ENCODE peak calls at places on chromosomes 7 and 10, in seven cellular contexts. L is mesenchymal stem cell, U is IMR-90, Y is neuronal stem cell, E is H9, J is mesendoderm, B is trophoblast cell. F is an unnamed sample.
A peak's percentile ranks its signal among the peaks of the same experiment; 100 is the strongest.

GRCh38 chr7:65809259-65809981 is 63.5 kb upstream of the VKORC1L1 start:
- DNase-seq in L (no peak), U (no peak), Y (no peak), E (no peak), J (no peak), B (no peak), F (no peak)

GRCh38 chr10:114458955-114459354 is 54.7 kb upstream of the AFAP1L2 start:
- DNase-seq in L (peak; percentile 48), U (peak; percentile 4), Y (no peak), E (peak; percentile 88), J (peak; percentile 90), B (peak; percentile 31), F (peak; percentile 39)

GRCh38 chr10:52668024-52668423 is 104.6 kb downstream of the MBL2 start:
- DNase-seq in L (no peak), U (no peak), Y (no peak), E (no peak), J (no peak), B (no peak), F (no peak)

GRCh38 chr10:9253121-9253520 is 1198.6 kb downstream of the GATA3 start:
- DNase-seq in L (no peak), U (peak; percentile 28), Y (no peak), E (no peak), J (no peak), B (no peak), F (no peak)

GRCh38 chr10:6460861-6461409 is 119.1 kb downstream of the PRKCQ start:
- DNase-seq in L (no peak), U (no peak), Y (no peak), E (no peak), J (no peak), B (no peak), F (no peak)

GRCh38 chr7:104908636-104909035 is 105.4 kb upstream of the KMT2E start:
- DNase-seq in L (no peak), U (no peak), Y (no peak), E (no peak), J (no peak), B (peak; percentile 2), F (no peak)

GRCh38 chr10:132400041-132400546 is 3.1 kb downstream of the PWWP2B start:
- DNase-seq in L (no peak), U (no peak), Y (no peak), E (no peak), J (no peak), B (no peak), F (no peak)

GRCh38 chr7:133301444-133301843 is 48.6 kb downstream of the EXOC4 start:
- DNase-seq in L (no peak), U (no peak), Y (no peak), E (no peak), J (no peak), B (no peak), F (no peak)

GRCh38 chr7:1693991-1694524 is 24.0 kb downstream of the ELFN1 start:
- DNase-seq in L (peak; percentile 6), U (peak; percentile 65), Y (peak; percentile 88), E (peak; percentile 93), J (peak; percentile 95), B (no peak), F (peak; percentile 88)

GRCh38 chr10:3542185-3542611 is 242.8 kb downstream of the KLF6 start:
- DNase-seq in L (peak; percentile 59), U (peak; percentile 87), Y (no peak), E (no peak), J (no peak), B (no peak), F (no peak)

GRCh38 chr10:5840314-5841307 is 27.4 kb upstream of the GDI2 start:
- DNase-seq in L (peak; percentile 26), U (no peak), Y (no peak), E (no peak), J (peak; percentile 40), B (no peak), F (no peak)

GRCh38 chr10:8967004-8967530 is 912.6 kb downstream of the GATA3 start:
- DNase-seq in L (no peak), U (no peak), Y (no peak), E (no peak), J (no peak), B (no peak), F (no peak)

GRCh38 chr7:42016517-42016916 is 220.5 kb downstream of the GLI3 start:
- DNase-seq in L (no peak), U (no peak), Y (no peak), E (no peak), J (no peak), B (no peak), F (no peak)

GRCh38 chr10:78351283-78351682 is 317.6 kb downstream of the RPS24 start:
- DNase-seq in L (no peak), U (no peak), Y (no peak), E (no peak), J (no peak), B (no peak), F (no peak)

GRCh38 chr10:12720217-12720981 is 281.1 kb downstream of the CCDC3 start:
- DNase-seq in L (peak; percentile 89), U (peak; percentile 97), Y (no peak), E (no peak), J (peak; percentile 85), B (peak; percentile 54), F (no peak)

GRCh38 chr10:86372785-86373239 is 6.2 kb upstream of the GRID1 start:
- DNase-seq in L (no peak), U (no peak), Y (no peak), E (peak; percentile 20), J (no peak), B (no peak), F (no peak)

GRCh38 chr7:958221-959200 is 4.0 kb upstream of the ADAP1 start:
- DNase-seq in L (no peak), U (no peak), Y (no peak), E (no peak), J (no peak), B (no peak), F (no peak)

GRCh38 chr7:6576024-6576866 is 1.0 kb upstream of the ZDHHC4 start:
- DNase-seq in L (no peak), U (no peak), Y (no peak), E (peak; percentile 69), J (peak; percentile 37), B (no peak), F (no peak)

GRCh38 chr10:31770307-31770902 is 158.2 kb downstream of the ARHGAP12 start:
- DNase-seq in L (no peak), U (no peak), Y (no peak), E (no peak), J (no peak), B (no peak), F (no peak)

GRCh38 chr10:58089739-58090138 is 178.0 kb downstream of the IPMK start:
- DNase-seq in L (no peak), U (no peak), Y (no peak), E (no peak), J (no peak), B (no peak), F (no peak)

GRCh38 chr7:87702326-87702725 is 74.1 kb downstream of the RUNDC3B start:
- DNase-seq in L (no peak), U (peak; percentile 19), Y (no peak), E (no peak), J (no peak), B (peak; percentile 53), F (no peak)

GRCh38 chr7:30969604-30969970 is 5.8 kb downstream of the GHRHR start:
- DNase-seq in L (no peak), U (no peak), Y (no peak), E (no peak), J (no peak), B (no peak), F (no peak)
- H2BK120ac ChIP-seq in L (no peak overlapping the region), U (no peak overlapping the region), Y (no peak overlapping the region), E (no peak overlapping the region), J (no peak overlapping the region), B (no peak overlapping the region), F (no peak overlapping the region)

DNA sequence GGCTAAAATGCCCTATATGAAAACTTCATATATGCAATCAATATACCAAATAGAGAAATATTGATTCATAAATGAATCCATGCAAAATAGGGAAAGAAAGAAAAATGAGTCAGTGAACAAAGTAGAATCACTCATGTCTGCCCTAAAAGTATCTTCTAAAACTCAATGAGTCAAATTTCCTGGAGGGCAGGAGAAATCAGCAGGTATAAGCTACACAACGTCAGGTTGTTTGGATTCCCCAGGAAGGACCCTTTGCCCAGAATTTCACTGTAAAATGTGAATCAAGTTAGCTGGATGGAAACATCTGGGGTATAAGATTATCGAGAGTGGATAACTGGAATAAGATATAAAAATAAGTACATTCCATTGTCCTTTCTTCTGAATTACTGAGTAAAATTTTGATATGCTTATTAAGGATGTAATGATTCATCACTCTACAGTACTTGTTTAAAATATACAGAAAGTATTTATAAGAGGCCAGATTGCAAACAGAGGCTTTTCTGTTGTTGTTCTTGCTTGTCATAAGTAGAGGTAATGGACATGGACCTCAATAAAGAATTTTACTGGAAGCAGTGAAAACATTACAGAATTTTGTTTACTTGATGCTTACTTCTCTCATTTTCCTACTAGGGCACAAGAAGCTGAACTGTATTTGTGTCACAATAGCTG is 99.0 kb downstream of the AGMO start:
- DNase-seq in L (no peak), U (peak; percentile 13), Y (no peak), E (no peak), J (no peak), B (no peak), F (no peak)
- H2BK120ac ChIP-seq in L (no peak overlapping the region), U (no peak overlapping the region), Y (no peak overlapping the region), E (no peak overlapping the region), J (no peak overlapping the region), B (no peak overlapping the region), F (no peak overlapping the region)

GRCh38 chr10:75466016-75466415 is 34.6 kb downstream of the LRMDA start:
- DNase-seq in L (no peak), U (no peak), Y (no peak), E (no peak), J (no peak), B (no peak), F (no peak)

GRCh38 chr10:75464478-75465090 is 33.2 kb downstream of the LRMDA start:
- DNase-seq in L (no peak), U (no peak), Y (no peak), E (no peak), J (no peak), B (no peak), F (no peak)

GRCh38 chr10:75466886-75467285 is 35.5 kb downstream of the LRMDA start:
- DNase-seq in L (peak; percentile 43), U (no peak), Y (no peak), E (no peak), J (no peak), B (no peak), F (no peak)

GRCh38 chr10:75462865-75463264 is 31.4 kb downstream of the LRMDA start:
- DNase-seq in L (no peak), U (no peak), Y (no peak), E (peak; percentile 24), J (no peak), B (no peak), F (no peak)

DNA sequence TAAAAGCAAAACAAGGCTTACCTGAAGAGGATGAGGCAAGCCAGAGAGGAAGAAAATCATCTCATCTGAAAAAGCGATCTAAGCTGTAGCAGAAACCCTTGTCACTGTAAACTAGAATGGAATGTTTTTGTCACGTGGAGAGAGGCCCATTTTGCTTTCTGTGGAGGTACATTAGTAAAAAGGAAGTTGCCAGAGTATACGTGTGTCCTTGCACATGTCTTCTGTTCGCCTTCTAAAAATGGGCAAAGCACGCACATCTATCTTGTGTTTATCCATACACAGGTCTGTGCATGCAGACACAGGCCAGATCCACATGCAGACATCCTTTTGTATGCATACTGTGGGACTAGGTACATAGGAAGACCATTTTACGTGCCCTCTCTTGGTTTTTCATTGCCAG is 33.7 kb downstream of the LRMDA start:
- DNase-seq in L (peak; percentile 19), U (no peak), Y (no peak), E (no peak), J (no peak), B (no peak), F (no peak)
- H2BK120ac ChIP-seq in L (no peak overlapping the region), U (no peak overlapping the region), Y (no peak overlapping the region), E (no peak overlapping the region), J (no peak overlapping the region), B (no peak overlapping the region), F (no peak overlapping the region)

GRCh38 chr7:47889723-47890122 is 58.5 kb downstream of the PKD1L1 start:
- DNase-seq in L (no peak), U (no peak), Y (no peak), E (no peak), J (no peak), B (no peak), F (no peak)
- H2BK120ac ChIP-seq in L (no peak overlapping the region), U (no peak overlapping the region), Y (no peak overlapping the region), E (no peak overlapping the region), J (no peak overlapping the region), B (no peak overlapping the region), F (no peak overlapping the region)